ENCODE peak calls at places on chromosomes 2 and 18, in nine cellular contexts. F is lower lobe of right lung; A is transverse colon; B is hepatocyte; H is ovary; D is IMR-90; T is colonic mucosa; U is A549; K is CD4-positive, alpha-beta T cell. R is an unnamed sample.

GRCh38 chr2:7272180-7272579 is 355.0 kb downstream of the RNF144A start:
- DNase-seq in F (no peak), K (no peak), B (no peak), A (no peak), D (peak; percentile 4), T (no peak), H (no peak), U (no peak), R (no peak)

GRCh38 chr18:62717059-62717849 is 1.9 kb downstream of the PHLPP1 start:
- DNase-seq in B (peak; percentile 60), K (peak; percentile 20), U (peak; percentile 26), A (peak; percentile 69), T (peak; percentile 70), H (peak; percentile 20), F (no peak), D (peak; percentile 71), R (no peak)

GRCh38 chr2:168751104-168751768 is 51.2 kb upstream of the NOSTRIN start:
- DNase-seq in H (no peak), K (peak; percentile 14), A (no peak), F (no peak), B (no peak), U (no peak), T (no peak), D (no peak), R (no peak)

GRCh38 chr2:108612514-108613183 is 78.4 kb downstream of the LIMS1 start:
- DNase-seq in A (peak; percentile 63), T (no peak), K (peak; percentile 44), B (no peak), H (no peak), U (no peak), D (no peak), F (peak; percentile 59), R (no peak)

GRCh38 chr2:134301099-134301970 is 47.5 kb downstream of the MGAT5 start:
- DNase-seq in B (no peak), H (no peak), A (no peak), T (no peak), K (no peak), F (no peak), D (peak; percentile 70), U (no peak), R (no peak)

GRCh38 chr2:149826471-149827125 is 239.0 kb upstream of the MMADHC start:
- DNase-seq in T (no peak), K (no peak), H (no peak), F (no peak), U (no peak), D (peak; percentile 18), B (no peak), A (no peak), R (no peak)

GRCh38 chr2:205610437-205610836 is 71.9 kb upstream of the NRP2 start:
- DNase-seq in H (no peak), D (peak; percentile 65), A (no peak), B (no peak), F (no peak), U (no peak), T (no peak), K (no peak), R (no peak)

GRCh38 chr18:46449033-46449432 is 208.0 kb downstream of the LOXHD1 start:
- DNase-seq in H (no peak), F (no peak), K (no peak), A (no peak), U (no peak), D (no peak), B (no peak), T (no peak), R (no peak)

GRCh38 chr2:73292906-73293533 is 328 bp downstream of the EGR4 start:
- DNase-seq in K (no peak), D (no peak), B (no peak), T (no peak), U (peak; percentile 38), A (no peak), H (no peak), F (no peak), R (no peak)

GRCh38 chr2:149994057-149994728 is 406.6 kb upstream of the MMADHC start:
- DNase-seq in B (peak; percentile 65), D (peak; percentile 43), T (peak; percentile 24), U (peak; percentile 65), A (peak; percentile 52), H (no peak), K (no peak), F (no peak), R (no peak)

GRCh38 chr18:30925795-30926194 is 116.7 kb downstream of the DSC3 start:
- DNase-seq in D (no peak), K (no peak), H (no peak), B (no peak), A (no peak), F (no peak), T (no peak), U (no peak), R (no peak)

GRCh38 chr18:26819046-26819445 is 46.5 kb downstream of the AQP4 start:
- DNase-seq in K (no peak), H (no peak), F (no peak), A (no peak), U (no peak), D (no peak), T (no peak), B (no peak), R (no peak)

GRCh38 chr18:27181726-27182125 is 3.4 kb downstream of the CHST9 start:
- DNase-seq in U (no peak), T (no peak), K (no peak), D (no peak), B (no peak), F (no peak), H (no peak), A (no peak), R (no peak)

GRCh38 chr2:110993557-110994231 is 127.0 kb upstream of the BCL2L11 start:
- DNase-seq in A (no peak), D (no peak), H (no peak), F (peak; percentile 64), B (peak; percentile 76), T (no peak), K (no peak), U (no peak), R (no peak)

GRCh38 chr2:48248251-48248933 is 281.6 kb upstream of the STON1 start:
- DNase-seq in B (peak; percentile 69), K (no peak), D (peak; percentile 94), F (no peak), A (no peak), T (no peak), U (peak; percentile 74), H (no peak), R (no peak)

GRCh38 chr2:234676859-234677450 is 180.1 kb upstream of the ARL4C start:
- DNase-seq in H (no peak), U (no peak), T (no peak), B (no peak), K (no peak), F (no peak), A (no peak), D (no peak), R (no peak)

DNA sequence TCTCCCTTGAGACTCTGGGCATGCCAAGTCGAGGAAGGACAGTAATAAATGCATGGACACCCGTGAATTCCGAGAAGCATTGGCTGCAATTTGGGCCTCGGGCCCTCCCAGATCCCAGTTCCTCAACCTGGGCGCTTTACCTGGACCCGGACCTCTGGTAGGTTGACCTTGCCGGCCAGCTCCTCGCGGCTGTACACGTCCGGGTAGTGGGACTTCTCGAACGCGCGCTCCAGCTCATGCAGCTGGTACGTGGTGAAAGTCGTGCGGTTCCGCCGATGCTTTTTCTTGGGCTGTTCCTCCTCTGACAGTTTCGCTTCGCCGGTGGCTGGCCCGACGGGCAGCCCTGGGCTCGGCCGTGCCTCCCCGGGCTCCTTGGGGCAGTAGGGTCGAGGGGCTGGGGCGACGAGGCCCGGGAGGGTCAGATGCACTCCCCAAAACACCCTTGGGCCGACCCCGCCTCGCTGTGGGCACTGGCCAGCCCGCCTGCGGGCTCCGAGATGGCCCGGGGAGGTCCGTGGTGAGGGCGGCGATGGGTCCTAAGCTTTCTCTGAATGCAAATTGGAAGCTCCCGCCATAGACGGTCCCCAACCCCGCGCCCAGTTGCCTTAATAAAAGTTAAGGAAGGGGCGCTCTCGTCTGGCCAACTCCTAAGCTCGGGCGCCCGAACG is 899 bp downstream of the RAX start:
- DNase-seq in F (no peak), U (no peak), T (no peak), D (no peak), A (no peak), B (no peak), K (no peak), H (no peak), R (no peak)
- H3K9me3 ChIP-seq in F (no peaks in the 10 kb centered on the region), U (no peaks in the 10 kb centered on the region), T (no peaks in the 10 kb centered on the region), D (peaks cover 18% of the 10 kb centered on the region), A (no peaks in the 10 kb centered on the region), B (no peaks in the 10 kb centered on the region), K (no peaks in the 10 kb centered on the region), H (no peaks in the 10 kb centered on the region), R (no peaks in the 10 kb centered on the region)

GRCh38 chr2:89819809-89820208 is 1128.3 kb downstream of the RPIA start:
- DNase-seq in D (no peak), K (no peak), H (no peak), B (no peak), A (no peak), T (no peak), F (no peak), U (no peak), R (no peak)
- H3K9me3 ChIP-seq in D (peaks cover 33% of the 10 kb centered on the region), K (peaks cover 62% of the 10 kb centered on the region), H (no peaks in the 10 kb centered on the region), B (peaks cover 46% of the 10 kb centered on the region), A (peaks cover 28% of the 10 kb centered on the region), T (peaks cover 32% of the 10 kb centered on the region), F (peaks cover 8% of the 10 kb centered on the region), U (peaks cover 19% of the 10 kb centered on the region), R (peaks cover 41% of the 10 kb centered on the region)

DNA sequence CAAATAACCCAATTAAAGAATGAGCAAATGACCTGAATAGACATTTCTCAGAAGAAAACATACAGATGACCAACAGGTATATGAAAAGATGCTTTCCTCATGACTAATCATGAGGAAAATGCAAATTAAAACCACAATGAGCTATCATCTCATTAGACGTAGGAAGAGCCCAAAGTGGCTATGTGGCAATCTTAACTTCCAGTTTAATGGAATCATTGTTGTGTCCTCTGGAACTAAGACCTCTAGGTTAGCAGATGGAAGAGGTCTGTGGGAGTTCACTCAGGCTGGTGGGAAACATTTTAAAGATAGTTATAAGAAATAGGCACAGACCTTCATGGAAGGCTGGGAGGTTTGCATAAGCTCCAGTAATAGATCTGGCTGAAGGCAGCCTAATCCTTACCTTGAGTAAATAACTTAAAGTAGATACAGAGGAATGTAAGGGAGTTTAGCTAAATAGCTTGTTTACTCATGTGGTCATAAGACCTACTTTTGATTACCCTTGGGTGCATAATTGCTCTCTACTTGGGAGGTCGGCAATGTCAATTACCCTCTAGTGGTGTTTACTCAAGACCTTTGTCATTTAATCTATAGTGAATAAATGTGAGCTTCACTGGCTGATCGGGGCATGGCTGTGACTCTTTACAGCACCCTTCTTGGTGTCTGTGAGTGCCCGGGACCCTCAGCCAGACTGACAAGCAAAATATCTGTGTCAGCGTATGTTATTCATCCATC is 119.0 kb downstream of the GULP1 start:
- DNase-seq in D (peak; percentile 63), T (no peak), K (no peak), B (no peak), H (no peak), U (peak; percentile 23), A (no peak), F (no peak), R (no peak)
- H3K9me3 ChIP-seq in D (peaks cover 5% of the 10 kb centered on the region), T (no peaks in the 10 kb centered on the region), K (peaks cover 8% of the 10 kb centered on the region), B (peaks cover 25% of the 10 kb centered on the region), H (no peaks in the 10 kb centered on the region), U (peaks cover 27% of the 10 kb centered on the region), A (peaks cover 6% of the 10 kb centered on the region), F (peaks cover 25% of the 10 kb centered on the region), R (peaks cover 7% of the 10 kb centered on the region)

GRCh38 chr2:4020649-4021048 is 317.3 kb downstream of the DCDC2C start:
- DNase-seq in K (no peak), H (no peak), D (no peak), U (no peak), B (no peak), F (no peak), A (no peak), T (no peak), R (no peak)

GRCh38 chr2:4020153-4020552 is 316.8 kb downstream of the DCDC2C start:
- DNase-seq in B (no peak), H (no peak), A (no peak), D (no peak), T (no peak), U (peak; percentile 33), K (no peak), F (no peak), R (no peak)

GRCh38 chr2:4018535-4018934 is 315.2 kb downstream of the DCDC2C start:
- DNase-seq in F (no peak), H (no peak), U (no peak), D (no peak), B (no peak), A (no peak), T (no peak), K (no peak), R (no peak)
- H3K9me3 ChIP-seq in F (no peaks in the 10 kb centered on the region), H (no peaks in the 10 kb centered on the region), U (peaks cover 3% of the 10 kb centered on the region), D (peaks cover 36% of the 10 kb centered on the region), B (no peaks in the 10 kb centered on the region), A (peaks cover 3% of the 10 kb centered on the region), T (no peaks in the 10 kb centered on the region), K (no peaks in the 10 kb centered on the region), R (no peaks in the 10 kb centered on the region)

R was measured in psoas muscle.